ENCODE peak calls at places on chromosome 4, in eight cellular contexts. I is cardiac fibroblast, T is NCI-H1436, X is SK-N-SH, E is HFF-Myc, D is NCI-H748 treated with DMSO at 0.1 percent for 48 hours, F is omental fat pad, W is fibroblast of the aortic adventitia. R is an unnamed sample.

GRCh38 chr4:6452897-6453687 is 19.3 kb downstream of the PPP2R2C start:
- DNase-seq in I (no peak), T (no peak), X (no peak), E (no peak), D (no peak), F (no peak), W (no peak), R (no peak)

GRCh38 chr4:56783986-56784385 is 37.5 kb downstream of the SPINK2 start:
- DNase-seq in I (no peak), T (no peak), X (no peak), E (no peak), D (no peak), F (no peak), W (no peak), R (peak)

GRCh38 chr4:8775121-8775520 is 96.5 kb downstream of the HMX1 start:
- DNase-seq in I (no peak), T (no peak), X (no peak), E (no peak), D (no peak), F (no peak), W (no peak), R (no peak)

GRCh38 chr4:139833131-139833930 is 167.7 kb downstream of the MGST2 start:
- DNase-seq in I (no peak), T (peak), X (no peak), E (no peak), D (peak), F (no peak), W (no peak), R (peak)

GRCh38 chr4:1790005-1790404 is 3.1 kb upstream of the FGFR3 start:
- DNase-seq in I (no peak), T (no peak), X (no peak), E (no peak), D (no peak), F (no peak), W (no peak), R (no peak)

GRCh38 chr4:102022343-102022742 is 231.8 kb downstream of the BANK1 start:
- DNase-seq in I (peak), T (no peak), X (no peak), E (no peak), D (no peak), F (no peak), W (no peak), R (no peak)

GRCh38 chr4:106502106-106502699 is 133.6 kb upstream of the GIMD1 start:
- DNase-seq in I (peak), T (peak), X (peak), E (peak), D (peak), F (peak), W (peak), R (peak)

GRCh38 chr4:158871050-158871724 is 102.4 kb downstream of the FNIP2 start:
- DNase-seq in I (no peak), T (no peak), X (peak), E (no peak), D (no peak), F (no peak), W (peak), R (no peak)

GRCh38 chr4:13427599-13428325 is 56.4 kb downstream of the RAB28 start:
- DNase-seq in I (no peak), T (no peak), X (no peak), E (no peak), D (no peak), F (no peak), W (no peak), R (no peak)

GRCh38 chr4:169756971-169757574 is 671 bp downstream of the HPF1 start:
- DNase-seq in I (peak), T (no peak), X (no peak), E (no peak), D (no peak), F (peak), W (peak), R (peak)

GRCh38 chr4:155973639-155974475 is 20.2 kb upstream of the CTSO start:
- DNase-seq in I (peak), T (no peak), X (no peak), E (no peak), D (no peak), F (no peak), W (peak), R (peak)

GRCh38 chr4:99723555-99724450 is 66.2 kb upstream of the C4orf54 start:
- DNase-seq in I (peak), T (peak), X (peak), E (peak), D (no peak), F (no peak), W (peak), R (peak)

GRCh38 chr4:116899536-116899935 is 185.8 kb downstream of the TRAM1L1 start:
- DNase-seq in I (no peak), T (no peak), X (peak), E (no peak), D (no peak), F (no peak), W (no peak), R (no peak)

GRCh38 chr4:119189638-119190037 is 22.9 kb upstream of the USP53 start:
- DNase-seq in I (peak), T (no peak), X (no peak), E (no peak), D (no peak), F (no peak), W (peak), R (peak)

GRCh38 chr4:72677886-72678285 is 108.9 kb upstream of the ADAMTS3 start:
- DNase-seq in I (no peak), T (no peak), X (no peak), E (no peak), D (no peak), F (no peak), W (no peak), R (no peak)

GRCh38 chr4:6354119-6354518 is 84.5 kb downstream of the WFS1 start:
- DNase-seq in I (no peak), T (no peak), X (no peak), E (no peak), D (no peak), F (no peak), W (no peak), R (no peak)

GRCh38 chr4:70722199-70722791 is 531 bp downstream of the RUFY3 start:
- DNase-seq in I (peak), T (peak), X (peak), E (no peak), D (peak), F (no peak), W (peak), R (peak)

GRCh38 chr4:148076964-148077363 is 345.1 kb downstream of the ARHGAP10 start:
- DNase-seq in I (peak), T (no peak), X (no peak), E (peak), D (no peak), F (no peak), W (no peak), R (no peak)

GRCh38 chr4:142607976-142608375 is 238.1 kb downstream of the INPP4B start:
- DNase-seq in I (no peak), T (no peak), X (no peak), E (no peak), D (no peak), F (no peak), W (no peak), R (no peak)

GRCh38 chr4:131584587-131584986 is 1564.5 kb upstream of the PCDH10 start:
- DNase-seq in I (no peak), T (no peak), X (no peak), E (no peak), D (no peak), F (no peak), W (no peak), R (no peak)

GRCh38 chr4:14345356-14345775 is 656.9 kb upstream of the CPEB2 start:
- DNase-seq in I (peak), T (no peak), X (no peak), E (no peak), D (no peak), F (no peak), W (peak), R (peak)

GRCh38 chr4:56129431-56129861 is 180.7 kb downstream of the CEP135 start:
- DNase-seq in I (no peak), T (no peak), X (no peak), E (no peak), D (peak), F (no peak), W (no peak), R (no peak)

GRCh38 chr4:22420291-22420690 is 95.6 kb downstream of the ADGRA3 start:
- DNase-seq in I (no peak), T (no peak), X (no peak), E (no peak), D (no peak), F (no peak), W (no peak), R (no peak)

GRCh38 chr4:180106122-180106521 is 2137.1 kb upstream of the TENM3 start:
- DNase-seq in I (no peak), T (no peak), X (no peak), E (no peak), D (no peak), F (no peak), W (no peak), R (peak)

GRCh38 chr4:59553739-59554126 is 1646.4 kb upstream of the ADGRL3 start:
- DNase-seq in I (peak), T (no peak), X (no peak), E (no peak), D (no peak), F (no peak), W (peak), R (peak)

GRCh38 chr4:26263165-26263564 is 57.6 kb upstream of the RBPJ start:
- DNase-seq in I (no peak), T (peak), X (peak), E (no peak), D (peak), F (no peak), W (no peak), R (no peak)

GRCh38 chr4:98778206-98778605 is 119.8 kb upstream of the TSPAN5 start:
- DNase-seq in I (peak), T (no peak), X (no peak), E (no peak), D (no peak), F (no peak), W (peak), R (peak)

GRCh38 chr4:8192748-8193738 is 6.0 kb upstream of the SH3TC1 start:
- DNase-seq in I (peak), T (peak), X (peak), E (no peak), D (peak), F (no peak), W (peak), R (peak)

GRCh38 chr4:148060264-148061138 is 328.6 kb downstream of the ARHGAP10 start:
- DNase-seq in I (no peak), T (no peak), X (no peak), E (no peak), D (no peak), F (no peak), W (no peak), R (no peak)

GRCh38 chr4:167171928-167172327 is 62.4 kb downstream of the SPOCK3 start:
- DNase-seq in I (no peak), T (no peak), X (no peak), E (no peak), D (no peak), F (no peak), W (no peak), R (no peak)

GRCh38 chr4:144338148-144338547 is 197.6 kb upstream of the GYPA start:
- DNase-seq in I (no peak), T (no peak), X (no peak), E (no peak), D (no peak), F (no peak), W (peak), R (no peak)

GRCh38 chr4:23819041-23819511 is 70.8 kb downstream of the PPARGC1A start:
- DNase-seq in I (peak), T (no peak), X (no peak), E (no peak), D (no peak), F (no peak), W (no peak), R (peak)

GRCh38 chr4:70892086-70892769 is 9.9 kb upstream of the MOB1B start:
- DNase-seq in I (no peak), T (no peak), X (no peak), E (no peak), D (no peak), F (no peak), W (no peak), R (no peak)

GRCh38 chr4:22531226-22531625 is 15.4 kb upstream of the ADGRA3 start:
- DNase-seq in I (no peak), T (no peak), X (no peak), E (no peak), D (no peak), F (no peak), W (no peak), R (no peak)

GRCh38 chr4:52755409-52755808 is 4.2 kb upstream of the ERVMER34-1 start:
- DNase-seq in I (no peak), T (no peak), X (no peak), E (no peak), D (no peak), F (no peak), W (no peak), R (no peak)

GRCh38 chr4:61070269-61070668 is 129.9 kb upstream of the ADGRL3 start:
- DNase-seq in I (no peak), T (no peak), X (no peak), E (no peak), D (no peak), F (no peak), W (no peak), R (no peak)

GRCh38 chr4:171875291-171875690 is 62.1 kb downstream of the GALNTL6 start:
- DNase-seq in I (no peak), T (no peak), X (no peak), E (no peak), D (no peak), F (no peak), W (no peak), R (no peak)

GRCh38 chr4:100450449-100450848 is 67.4 kb downstream of the EMCN start:
- DNase-seq in I (peak), T (no peak), X (no peak), E (no peak), D (no peak), F (no peak), W (peak), R (no peak)

GRCh38 chr4:1290165-1290977 is 680 bp downstream of the MAEA start:
- DNase-seq in I (peak), T (no peak), X (no peak), E (no peak), D (no peak), F (no peak), W (no peak), R (peak)

GRCh38 chr4:18075823-18076433 is 54.4 kb upstream of the LCORL start:
- DNase-seq in I (peak), T (no peak), X (peak), E (no peak), D (no peak), F (no peak), W (no peak), R (no peak)

R was measured in astrocyte of the hippocampus.